ENCODE peak calls at places on chromosomes 13 and 19, in four cellular contexts. P is HL-60, D is Peyer's patch, C is cardiac fibroblast. J is an unnamed sample.

GRCh38 chr19:1765904-1766799 is 12.8 kb downstream of the ONECUT3 start:
- DNase-seq in P (no peak), D (no peak), C (no peak), J (no peak)

GRCh38 chr13:46121033-46121432 is 16.2 kb upstream of the CPB2 start:
- DNase-seq in P (no peak), D (no peak), C (no peak), J (no peak)

GRCh38 chr13:53411443-53411842 is 382.8 kb downstream of the OLFM4 start:
- DNase-seq in P (no peak), D (no peak), C (no peak), J (no peak)

GRCh38 chr13:37295046-37295445 is 189.6 kb upstream of the CSNK1A1L start:
- DNase-seq in P (no peak), D (no peak), C (peak), J (peak)

GRCh38 chr13:113207890-113208423 is 512 bp downstream of the PCID2 start:
- DNase-seq in P (no peak), D (no peak), C (peak), J (peak)

GRCh38 chr19:13132471-13133166 is 14.6 kb downstream of the NACC1 start:
- DNase-seq in P (no peak), D (no peak), C (peak), J (peak)

GRCh38 chr19:45470147-45471081 is 2.6 kb downstream of the FOSB start:
- DNase-seq in P (no peak), D (no peak), C (peak), J (peak)

GRCh38 chr13:66264976-66265375 is 965.2 kb downstream of the PCDH9 start:
- DNase-seq in P (no peak), D (no peak), C (no peak), J (peak)

GRCh38 chr13:75855216-75855615 is 219.1 kb downstream of the LMO7 start:
- DNase-seq in P (no peak), D (no peak), C (no peak), J (no peak)

GRCh38 chr13:98780972-98781869 is 28.7 kb upstream of the SLC15A1 start:
- DNase-seq in P (no peak), D (peak), C (no peak), J (no peak)

GRCh38 chr19:30079200-30079599 is 137.2 kb downstream of the URI1 start:
- DNase-seq in P (no peak), D (no peak), C (no peak), J (no peak)

GRCh38 chr13:64505511-64505910 is 2724.6 kb downstream of the PCDH9 start:
- DNase-seq in P (no peak), D (no peak), C (peak), J (peak)

GRCh38 chr19:4606921-4607678 is 32.2 kb upstream of the TNFAIP8L1 start:
- DNase-seq in P (no peak), D (no peak), C (peak), J (no peak)

GRCh38 chr13:93624371-93624777 is 397.8 kb downstream of the GPC6 start:
- DNase-seq in P (no peak), D (no peak), C (peak), J (peak)

GRCh38 chr13:21033224-21033855 is 28.0 kb downstream of the LATS2 start:
- DNase-seq in P (no peak), D (peak), C (peak), J (peak)

GRCh38 chr13:55567721-55568625 is 1572.7 kb upstream of the PRR20A start:
- DNase-seq in P (no peak), D (no peak), C (no peak), J (no peak)

GRCh38 chr19:11678504-11678903 is 60.2 kb downstream of the ZNF823 start:
- DNase-seq in P (no peak), D (no peak), C (no peak), J (no peak)

GRCh38 chr19:11675569-11675968 is 63.2 kb downstream of the ZNF823 start:
- DNase-seq in P (no peak), D (no peak), C (no peak), J (no peak)

GRCh38 chr19:11674067-11674492 is 64.7 kb downstream of the ZNF823 start:
- DNase-seq in P (no peak), D (no peak), C (no peak), J (no peak)

DNA sequence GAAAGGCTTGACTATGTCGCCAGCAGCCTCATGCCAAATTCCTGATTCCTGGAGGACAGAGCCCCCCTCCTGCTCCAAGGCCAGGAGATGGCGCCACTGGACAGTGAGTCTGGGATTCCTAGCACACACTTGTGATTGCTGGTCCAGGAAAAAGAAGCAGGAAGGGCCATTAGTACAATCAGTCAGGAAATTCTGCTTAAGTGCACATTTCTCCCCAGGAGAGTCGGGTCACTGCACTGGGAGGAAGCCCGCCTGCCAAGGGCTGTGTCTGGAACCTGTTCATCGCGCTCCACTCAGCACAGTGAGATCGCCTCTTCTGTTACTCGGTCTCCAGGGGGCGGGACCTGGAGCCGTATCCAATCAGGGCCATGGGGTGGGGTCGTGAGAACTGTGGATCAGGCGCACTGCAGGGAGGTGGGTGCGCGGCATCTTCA is 65.1 kb downstream of the ZNF823 start:
- DNase-seq in P (no peak), D (peak), C (peak), J (peak)
- H3K4me3 ChIP-seq in P (no peak), D (no peak), C (peak), J (peak)

GRCh38 chr19:10402441-10403038 is 802 bp downstream of the CDC37 start:
- DNase-seq in P (no peak), D (no peak), C (peak), J (peak)

GRCh38 chr19:10403137-10404021 is at the start of gene CDC37:
- DNase-seq in P (peak), D (peak), C (peak), J (peak)

GRCh38 chr19:10407102-10407501 is 3.8 kb upstream of the CDC37 start:
- DNase-seq in P (no peak), D (no peak), C (no peak), J (no peak)

GRCh38 chr19:10406191-10406590 is 2.8 kb upstream of the CDC37 start:
- DNase-seq in P (no peak), D (no peak), C (no peak), J (no peak)

DNA sequence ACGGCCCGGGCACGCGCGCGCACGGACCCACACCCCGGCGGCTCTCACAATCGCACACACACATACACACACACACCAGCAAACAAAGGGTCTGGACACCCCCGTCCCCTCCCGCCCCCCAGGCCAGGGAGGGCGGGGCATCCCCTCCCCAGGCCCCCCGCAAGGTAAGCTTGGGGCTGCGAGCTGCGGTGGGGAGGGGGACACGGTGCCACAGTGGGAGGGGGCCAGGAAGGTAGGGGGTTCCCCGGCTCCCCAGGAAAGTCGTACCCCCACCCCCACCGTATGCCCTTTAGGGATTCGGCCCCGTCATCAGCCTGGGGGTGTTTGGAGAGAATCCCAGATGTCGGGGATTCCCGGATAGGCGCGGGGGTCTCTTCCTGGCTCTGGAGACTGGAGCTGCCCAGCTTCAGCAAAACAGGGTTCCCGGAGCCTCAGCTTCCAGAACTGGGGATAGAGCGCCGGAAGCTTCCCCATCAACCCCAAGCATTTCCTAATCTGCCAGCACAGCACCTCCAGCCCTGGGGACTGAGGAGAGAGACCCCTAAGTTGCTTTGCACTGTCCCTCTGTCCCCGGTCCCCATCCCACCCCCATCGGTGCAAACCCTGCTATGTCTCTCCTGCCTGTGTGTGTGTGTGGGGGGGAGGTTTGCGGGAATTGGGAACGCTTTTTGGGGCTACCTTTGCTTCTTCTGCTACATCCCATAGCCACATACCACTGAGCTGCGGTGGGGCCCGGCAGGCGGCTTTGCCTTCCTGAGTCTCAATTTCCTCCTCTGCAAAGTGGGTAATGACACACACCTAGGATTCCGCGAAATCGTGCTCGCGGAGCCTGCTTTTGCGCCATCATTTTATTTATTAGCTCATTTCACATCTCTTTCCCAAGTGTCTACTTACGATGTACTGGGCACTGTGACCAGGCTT is 1.8 kb upstream of the CDC37 start:
- DNase-seq in P (no peak), D (no peak), C (no peak), J (peak)
- H3K4me3 ChIP-seq in P (peak), D (peak), C (peak), J (peak)

GRCh38 chr19:53978975-53979801 is 12.2 kb upstream of the CACNG6 start:
- DNase-seq in P (no peak), D (no peak), C (no peak), J (no peak)
- H3K4me3 ChIP-seq in P (no peak), D (no peak), C (peak), J (peak)

DNA sequence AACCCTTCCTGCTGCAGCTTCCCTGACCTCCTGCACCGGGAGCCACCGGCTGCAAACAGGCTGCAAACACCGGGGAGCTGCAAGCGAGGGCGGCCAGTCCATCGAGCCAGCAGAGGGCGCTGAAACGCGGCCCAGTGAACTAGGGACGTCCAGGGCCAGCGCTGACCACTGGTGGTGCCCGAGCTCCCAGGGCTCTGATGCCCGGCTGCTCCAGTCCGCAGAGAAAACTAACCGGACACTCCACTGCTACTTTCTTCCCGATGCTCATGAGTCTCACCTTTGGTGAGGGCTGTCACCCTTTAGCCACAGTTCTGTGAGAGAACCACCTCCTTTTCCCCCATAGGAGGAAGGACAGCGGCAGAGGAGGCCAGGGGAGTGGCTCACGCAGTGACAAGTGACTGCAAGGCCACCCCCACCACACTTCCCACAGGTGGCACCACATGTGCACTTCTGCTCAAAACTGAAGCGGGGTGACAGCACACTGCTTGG is 82.8 kb upstream of the MTIF3 start:
- DNase-seq in P (no peak), D (peak), C (peak), J (peak)
- H3K4me3 ChIP-seq in P (no peak), D (no peak), C (no peak), J (peak)

GRCh38 chr19:39334444-39334976 is 1.3 kb downstream of the GMFG start:
- DNase-seq in P (no peak), D (no peak), C (no peak), J (no peak)
- H3K4me3 ChIP-seq in P (peak), D (no peak), C (no peak), J (no peak)

GRCh38 chr19:56117889-56118288 is 3.2 kb downstream of the ZNF787 start:
- DNase-seq in P (no peak), D (no peak), C (no peak), J (no peak)

GRCh38 chr19:56120002-56120370 is 1.1 kb downstream of the ZNF787 start:
- DNase-seq in P (no peak), D (no peak), C (no peak), J (no peak)

GRCh38 chr19:56119585-56119978 is 1.5 kb downstream of the ZNF787 start:
- DNase-seq in P (no peak), D (peak), C (no peak), J (peak)

GRCh38 chr19:56117376-56117884 is 3.7 kb downstream of the ZNF787 start:
- DNase-seq in P (no peak), D (no peak), C (no peak), J (no peak)

GRCh38 chr19:56118666-56119584 is 2.2 kb downstream of the ZNF787 start:
- DNase-seq in P (no peak), D (no peak), C (no peak), J (no peak)
- H3K4me3 ChIP-seq in P (peak), D (no peak), C (peak), J (no peak)

DNA sequence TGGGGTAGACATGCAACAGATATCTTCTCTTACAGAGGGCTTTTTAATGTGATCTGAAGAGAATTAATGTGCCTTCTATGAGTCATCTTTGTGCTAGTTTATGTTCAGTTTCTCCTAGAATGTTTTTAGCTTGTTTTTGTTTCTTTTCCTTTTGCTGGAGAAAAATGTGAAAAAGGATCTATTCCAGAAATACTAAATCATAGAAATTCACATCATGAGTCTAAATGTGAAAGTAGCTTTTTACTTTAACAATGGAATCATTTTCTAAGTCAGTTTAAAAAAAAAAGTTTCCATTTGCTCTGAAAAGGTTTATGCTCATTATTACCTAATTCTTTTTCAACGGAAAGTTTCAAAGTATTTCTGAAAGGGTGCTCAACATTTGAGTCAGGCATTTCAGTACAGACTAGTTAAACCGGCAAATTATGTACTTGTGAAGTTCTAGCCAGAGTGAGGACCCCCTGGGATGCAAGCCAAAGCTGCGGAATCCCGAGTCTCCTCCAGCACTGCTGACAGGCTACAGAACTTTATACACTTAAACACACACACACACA is 72.9 kb downstream of the SPATA13 start:
- DNase-seq in P (no peak), D (no peak), C (peak), J (peak)
- H3K4me3 ChIP-seq in P (no peak), D (no peak), C (peak), J (peak)

GRCh38 chr19:513368-514165 is 6.3 kb downstream of the TPGS1 start:
- DNase-seq in P (no peak), D (no peak), C (no peak), J (no peak)

GRCh38 chr19:511101-511841 is 4.0 kb downstream of the TPGS1 start:
- DNase-seq in P (peak), D (peak), C (peak), J (peak)

GRCh38 chr19:512548-513365 is 5.5 kb downstream of the TPGS1 start:
- DNase-seq in P (no peak), D (no peak), C (no peak), J (no peak)

GRCh38 chr19:508204-509150 is 1.2 kb downstream of the TPGS1 start:
- DNase-seq in P (no peak), D (no peak), C (no peak), J (no peak)

GRCh38 chr19:510606-511100 is 3.4 kb downstream of the TPGS1 start:
- DNase-seq in P (peak), D (peak), C (peak), J (peak)
- H3K4me3 ChIP-seq in P (peak), D (peak), C (no peak), J (peak)